ENCODE peak calls at places on chromosome 9, in four cellular contexts. One of them, this sample, is unnamed.

GRCh38 chr9:136671646-136672430 is 9.1 kb downstream of the EGFL7 start:
- DNase-seq in cerebellar nuclear complex: no peak
- DNase-seq in GM12892: peak
- DNase-seq in LoVo: no peak
- DNase-seq in this sample: no peak

GRCh38 chr9:100623969-100624368 is 46.1 kb downstream of the CAVIN4 start:
- DNase-seq in cerebellar nuclear complex: no peak
- DNase-seq in GM12892: no peak
- DNase-seq in LoVo: no peak
- DNase-seq in this sample: no peak

GRCh38 chr9:134062461-134063087 is 5.3 kb downstream of the BRD3 start:
- DNase-seq in cerebellar nuclear complex: no peak
- DNase-seq in GM12892: no peak
- DNase-seq in LoVo: no peak
- DNase-seq in this sample: no peak

GRCh38 chr9:134922932-134923240 is 5.2 kb upstream of the FCN1 start:
- DNase-seq in cerebellar nuclear complex: no peak
- DNase-seq in GM12892: no peak
- DNase-seq in LoVo: no peak
- DNase-seq in this sample: no peak

GRCh38 chr9:130499804-130500263 is 55.1 kb downstream of the ASS1 start:
- DNase-seq in cerebellar nuclear complex: no peak
- DNase-seq in GM12892: no peak
- DNase-seq in LoVo: peak
- DNase-seq in this sample: peak

GRCh38 chr9:19533373-19533772 is 124.6 kb downstream of the ACER2 start:
- DNase-seq in cerebellar nuclear complex: no peak
- DNase-seq in GM12892: no peak
- DNase-seq in LoVo: no peak
- DNase-seq in this sample: no peak

GRCh38 chr9:8365029-8365428 is 565.5 kb upstream of the DMAC1 start:
- DNase-seq in cerebellar nuclear complex: no peak
- DNase-seq in GM12892: no peak
- DNase-seq in LoVo: no peak
- DNase-seq in this sample: no peak

GRCh38 chr9:6968271-6968670 is 210.5 kb downstream of the KDM4C start:
- DNase-seq in cerebellar nuclear complex: no peak
- DNase-seq in GM12892: no peak
- DNase-seq in LoVo: no peak
- DNase-seq in this sample: no peak

GRCh38 chr9:70480405-70480980 is 66.0 kb upstream of the KLF9 start:
- DNase-seq in cerebellar nuclear complex: no peak
- DNase-seq in GM12892: no peak
- DNase-seq in LoVo: no peak
- DNase-seq in this sample: peak

GRCh38 chr9:99405369-99405768 is 183.3 kb downstream of the SEC61B start:
- DNase-seq in cerebellar nuclear complex: no peak
- DNase-seq in GM12892: no peak
- DNase-seq in LoVo: no peak
- DNase-seq in this sample: no peak

GRCh38 chr9:79220666-79221065 is 351.1 kb upstream of the TLE4 start:
- DNase-seq in cerebellar nuclear complex: no peak
- DNase-seq in GM12892: no peak
- DNase-seq in LoVo: no peak
- DNase-seq in this sample: no peak

GRCh38 chr9:131839281-131840084 is 99.6 kb upstream of the RAPGEF1 start:
- DNase-seq in cerebellar nuclear complex: no peak
- DNase-seq in GM12892: no peak
- DNase-seq in LoVo: no peak
- DNase-seq in this sample: no peak

GRCh38 chr9:33210006-33210715 is 29.8 kb upstream of the SPINK4 start:
- DNase-seq in cerebellar nuclear complex: no peak
- DNase-seq in GM12892: no peak
- DNase-seq in LoVo: no peak
- DNase-seq in this sample: no peak